ENCODE peak calls at places on chromosomes 7 and 10, in six cellular contexts. One of them, this sample, is unnamed.
A peak's percentile ranks its signal among the peaks of the same experiment; 100 is the strongest.

GRCh38 chr7:131502810-131503545 is 53.5 kb downstream of the PODXL start:
- DNase-seq in sigmoid colon: no peak
- DNase-seq in transverse colon: no peak
- DNase-seq in upper lobe of left lung: no peak
- DNase-seq in HepG2: peak; percentile 81
- DNase-seq in stomach: no peak
- DNase-seq in this sample: no peak

GRCh38 chr7:41915861-41916260 is 213.0 kb upstream of the INHBA start:
- DNase-seq in transverse colon: no peak
- DNase-seq in upper lobe of left lung: no peak
- DNase-seq in sigmoid colon: no peak
- DNase-seq in stomach: no peak
- DNase-seq in HepG2: no peak
- DNase-seq in this sample: no peak

GRCh38 chr10:24871006-24871405 is 81.4 kb downstream of the PRTFDC1 start:
- DNase-seq in upper lobe of left lung: no peak
- DNase-seq in sigmoid colon: no peak
- DNase-seq in stomach: no peak
- DNase-seq in HepG2: no peak
- DNase-seq in transverse colon: no peak
- DNase-seq in this sample: no peak

GRCh38 chr7:70647801-70648491 is 484.0 kb upstream of the GALNT17 start:
- DNase-seq in HepG2: no peak
- DNase-seq in stomach: peak; percentile 40
- DNase-seq in upper lobe of left lung: peak; percentile 43
- DNase-seq in sigmoid colon: no peak
- DNase-seq in transverse colon: peak; percentile 46
- DNase-seq in this sample: no peak

GRCh38 chr7:31134246-31135188 is 82.4 kb downstream of the ADCYAP1R1 start:
- DNase-seq in HepG2: peak; percentile 58
- DNase-seq in transverse colon: peak; percentile 61
- DNase-seq in upper lobe of left lung: peak; percentile 52
- DNase-seq in sigmoid colon: peak; percentile 79
- DNase-seq in stomach: peak; percentile 74
- DNase-seq in this sample: no peak

GRCh38 chr7:158055726-158056510 is 531.7 kb downstream of the PTPRN2 start:
- DNase-seq in HepG2: no peak
- DNase-seq in transverse colon: no peak
- DNase-seq in sigmoid colon: peak; percentile 34
- DNase-seq in upper lobe of left lung: no peak
- DNase-seq in stomach: no peak
- DNase-seq in this sample: peak; percentile 42

GRCh38 chr7:120353171-120353570 is 80.2 kb downstream of the KCND2 start:
- DNase-seq in transverse colon: no peak
- DNase-seq in HepG2: no peak
- DNase-seq in upper lobe of left lung: no peak
- DNase-seq in stomach: no peak
- DNase-seq in sigmoid colon: no peak
- DNase-seq in this sample: no peak

GRCh38 chr7:38232475-38233366 is 40.7 kb downstream of the TARP start:
- DNase-seq in HepG2: no peak
- DNase-seq in stomach: peak; percentile 40
- DNase-seq in transverse colon: peak; percentile 52
- DNase-seq in upper lobe of left lung: peak; percentile 47
- DNase-seq in sigmoid colon: no peak
- DNase-seq in this sample: no peak

GRCh38 chr10:124270940-124271339 is 147.8 kb downstream of the OAT start:
- DNase-seq in HepG2: no peak
- DNase-seq in stomach: no peak
- DNase-seq in sigmoid colon: no peak
- DNase-seq in upper lobe of left lung: no peak
- DNase-seq in transverse colon: no peak
- DNase-seq in this sample: no peak

GRCh38 chr7:104980969-104981670 is 32.9 kb upstream of the KMT2E start:
- DNase-seq in HepG2: peak; percentile 44
- DNase-seq in sigmoid colon: no peak
- DNase-seq in upper lobe of left lung: no peak
- DNase-seq in transverse colon: no peak
- DNase-seq in stomach: no peak
- DNase-seq in this sample: no peak

GRCh38 chr7:45036801-45037200 is 36.8 kb downstream of the CCM2 start:
- DNase-seq in HepG2: no peak
- DNase-seq in upper lobe of left lung: no peak
- DNase-seq in transverse colon: no peak
- DNase-seq in stomach: no peak
- DNase-seq in sigmoid colon: no peak
- DNase-seq in this sample: no peak

DNA sequence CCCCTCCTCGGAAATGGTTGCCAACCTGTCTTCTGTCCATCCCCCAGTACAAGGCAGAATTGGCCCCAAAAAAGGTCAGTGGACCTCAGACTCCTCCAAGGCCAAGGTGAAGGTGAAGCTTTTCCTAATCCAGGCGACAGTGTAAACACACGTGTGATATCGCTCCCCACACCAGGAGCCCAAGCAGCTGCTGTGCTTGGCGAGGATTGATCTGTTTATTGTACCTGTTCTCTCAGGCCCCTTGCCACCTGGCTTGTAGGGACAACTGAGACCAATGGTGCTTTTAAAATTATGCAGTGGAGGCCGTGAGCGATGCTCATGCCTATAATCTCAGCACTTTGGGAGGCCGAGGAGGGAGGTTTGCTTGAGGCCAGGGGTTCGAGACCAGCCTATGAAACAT is 66.1 kb upstream of the GTF2IRD1 start:
- DNase-seq in transverse colon: no peak
- DNase-seq in sigmoid colon: no peak
- DNase-seq in upper lobe of left lung: no peak
- DNase-seq in stomach: peak; percentile 85
- DNase-seq in HepG2: no peak
- DNase-seq in this sample: no peak
- TF ChIP-seq POLR2AphosphoS5 in transverse colon: no peak
- TF ChIP-seq POLR2AphosphoS5 in sigmoid colon: no peak
- TF ChIP-seq POLR2AphosphoS5 in upper lobe of left lung: no peak
- TF ChIP-seq POLR2AphosphoS5 in stomach: no peak
- TF ChIP-seq POLR2AphosphoS5 in HepG2: no peak
- TF ChIP-seq POLR2AphosphoS5 in this sample: no peak

DNA sequence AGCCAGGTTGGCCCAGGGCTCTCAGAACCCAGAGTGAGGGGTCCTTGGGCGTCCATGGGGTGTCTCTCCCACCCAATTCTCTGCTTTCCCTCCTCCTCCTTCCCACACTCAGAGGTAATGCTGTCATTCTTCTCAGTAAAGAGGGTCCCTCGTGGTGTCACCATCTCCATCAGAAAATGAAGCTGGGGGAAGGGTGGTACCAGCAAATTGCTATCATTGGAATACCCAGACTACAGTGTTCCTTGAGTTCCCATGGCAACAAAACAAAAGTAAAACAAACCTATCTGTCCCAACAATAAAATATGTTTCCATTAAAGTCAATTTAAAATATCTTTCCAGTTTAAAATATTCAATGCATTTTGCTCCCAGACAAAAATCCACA is 181.9 kb downstream of the ARID5B start:
- DNase-seq in HepG2: no peak
- DNase-seq in stomach: no peak
- DNase-seq in upper lobe of left lung: no peak
- DNase-seq in sigmoid colon: no peak
- DNase-seq in transverse colon: no peak
- DNase-seq in this sample: no peak
- TF ChIP-seq EP300 in HepG2: no peak
- TF ChIP-seq EP300 in stomach: no peak
- TF ChIP-seq EP300 in upper lobe of left lung: no peak
- TF ChIP-seq EP300 in sigmoid colon: no peak
- TF ChIP-seq EP300 in transverse colon: no peak
- TF ChIP-seq EP300 in this sample: no peak

DNA sequence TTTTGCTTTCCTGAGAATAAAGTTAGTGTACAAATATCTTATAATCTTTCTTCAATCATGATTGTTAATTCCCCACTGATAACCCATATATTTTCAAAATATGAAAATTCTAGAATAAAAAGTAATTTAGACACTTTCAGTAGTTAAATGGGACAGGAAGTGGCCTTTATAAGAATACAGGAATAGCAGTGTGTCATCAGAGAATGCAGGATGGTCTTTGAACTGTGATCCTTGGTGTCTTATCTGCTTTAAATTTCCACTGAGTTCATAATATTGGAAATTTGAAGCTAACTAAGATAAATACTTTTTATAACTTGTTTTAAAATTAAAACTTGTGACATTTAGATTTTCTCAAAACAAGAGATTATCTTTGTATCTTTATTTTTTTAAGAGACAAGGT is 75.4 kb downstream of the CREM start:
- DNase-seq in transverse colon: no peak
- DNase-seq in HepG2: no peak
- DNase-seq in stomach: no peak
- DNase-seq in upper lobe of left lung: no peak
- DNase-seq in sigmoid colon: no peak
- DNase-seq in this sample: no peak
- TF ChIP-seq POLR2AphosphoS5 in transverse colon: no peak
- TF ChIP-seq POLR2AphosphoS5 in HepG2: no peak
- TF ChIP-seq POLR2AphosphoS5 in stomach: no peak
- TF ChIP-seq POLR2AphosphoS5 in upper lobe of left lung: no peak
- TF ChIP-seq POLR2AphosphoS5 in sigmoid colon: no peak
- TF ChIP-seq POLR2AphosphoS5 in this sample: no peak

DNA sequence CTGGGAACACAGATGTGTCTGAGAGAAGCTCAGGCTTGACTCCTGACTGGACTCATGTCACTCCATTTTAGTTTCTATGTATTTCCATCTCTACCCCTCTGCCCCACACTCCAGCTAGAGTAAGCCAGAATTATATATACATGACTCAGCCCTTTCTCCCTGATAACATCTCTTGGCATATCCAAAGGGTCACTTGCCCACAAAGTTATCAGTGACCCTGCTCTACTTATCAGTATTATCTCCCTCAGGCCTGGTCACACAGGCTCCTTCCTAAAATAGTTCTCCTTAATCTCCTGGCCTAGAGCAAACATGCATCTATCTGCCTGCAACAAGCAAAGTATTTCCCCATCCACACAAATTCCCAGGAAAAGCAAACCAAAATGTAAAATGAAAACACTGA is 598.3 kb downstream of the SUGCT start:
- DNase-seq in transverse colon: no peak
- DNase-seq in upper lobe of left lung: no peak
- DNase-seq in sigmoid colon: no peak
- DNase-seq in stomach: no peak
- DNase-seq in HepG2: peak; percentile 80
- DNase-seq in this sample: no peak
- TF ChIP-seq EP300 in transverse colon: no peak
- TF ChIP-seq EP300 in upper lobe of left lung: no peak
- TF ChIP-seq EP300 in sigmoid colon: no peak
- TF ChIP-seq EP300 in stomach: no peak
- TF ChIP-seq EP300 in HepG2: peak; percentile 56
- TF ChIP-seq EP300 in this sample: no peak

GRCh38 chr7:139441961-139442360 is 41.5 kb downstream of the KLRG2 start:
- DNase-seq in upper lobe of left lung: no peak
- DNase-seq in HepG2: no peak
- DNase-seq in stomach: no peak
- DNase-seq in transverse colon: no peak
- DNase-seq in sigmoid colon: no peak
- DNase-seq in this sample: no peak
- TF ChIP-seq POLR2AphosphoS5 in upper lobe of left lung: no peak
- TF ChIP-seq POLR2AphosphoS5 in HepG2: no peak
- TF ChIP-seq POLR2AphosphoS5 in stomach: no peak
- TF ChIP-seq POLR2AphosphoS5 in transverse colon: no peak
- TF ChIP-seq POLR2AphosphoS5 in sigmoid colon: no peak
- TF ChIP-seq POLR2AphosphoS5 in this sample: no peak

DNA sequence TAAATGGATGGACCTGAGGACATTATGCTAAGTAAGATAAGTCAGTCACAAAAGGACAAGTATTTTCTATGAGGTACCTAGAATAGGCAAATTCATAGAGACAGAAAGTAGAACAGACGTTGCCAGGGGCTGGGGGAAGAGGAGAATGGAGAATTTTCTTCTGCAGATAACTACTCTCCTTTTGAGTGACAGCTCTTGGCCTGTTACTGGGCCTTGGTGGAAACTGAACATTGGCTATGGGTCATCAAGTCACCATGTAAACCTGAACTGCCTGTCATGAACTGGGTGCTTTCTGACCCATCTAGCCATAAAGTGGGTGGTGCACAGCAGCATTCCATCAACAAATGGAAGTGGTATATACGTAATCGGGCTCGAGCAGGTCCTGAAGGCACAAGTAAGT is 29.3 kb upstream of the NFE2L3 start:
- DNase-seq in upper lobe of left lung: no peak
- DNase-seq in sigmoid colon: no peak
- DNase-seq in transverse colon: no peak
- DNase-seq in stomach: no peak
- DNase-seq in HepG2: no peak
- DNase-seq in this sample: no peak
- TF ChIP-seq EP300 in upper lobe of left lung: no peak
- TF ChIP-seq EP300 in sigmoid colon: no peak
- TF ChIP-seq EP300 in transverse colon: no peak
- TF ChIP-seq EP300 in stomach: no peak
- TF ChIP-seq EP300 in HepG2: no peak
- TF ChIP-seq EP300 in this sample: no peak

DNA sequence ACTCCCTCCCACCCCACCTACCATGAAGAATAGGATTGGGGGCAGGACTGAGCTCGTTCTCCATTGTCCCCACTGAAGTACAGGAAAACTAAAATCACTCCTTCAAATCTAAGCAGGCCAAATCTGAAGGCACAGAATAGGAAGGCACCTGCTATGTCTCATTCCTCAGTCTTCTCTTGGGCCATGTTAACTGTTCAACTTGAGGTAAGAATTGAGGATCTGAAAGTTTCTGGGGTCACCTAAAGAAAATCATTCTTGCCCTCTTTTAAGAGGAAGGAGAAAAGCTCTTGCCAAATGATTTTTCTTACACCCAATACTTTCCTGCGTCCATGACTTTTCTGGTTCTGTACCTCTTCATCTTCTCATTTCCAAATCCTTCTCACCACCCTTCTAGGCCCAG is 4.9 kb downstream of the CPN1 start:
- DNase-seq in upper lobe of left lung: no peak
- DNase-seq in transverse colon: no peak
- DNase-seq in HepG2: no peak
- DNase-seq in stomach: no peak
- DNase-seq in sigmoid colon: no peak
- DNase-seq in this sample: no peak
- TF ChIP-seq POLR2AphosphoS5 in upper lobe of left lung: no peak
- TF ChIP-seq POLR2AphosphoS5 in transverse colon: no peak
- TF ChIP-seq POLR2AphosphoS5 in HepG2: no peak
- TF ChIP-seq POLR2AphosphoS5 in stomach: no peak
- TF ChIP-seq POLR2AphosphoS5 in sigmoid colon: no peak
- TF ChIP-seq POLR2AphosphoS5 in this sample: no peak

This sample was measured in suprapubic skin.